ENCODE peak calls at places on chromosome 22, in nine cellular contexts. X is gastrocnemius medialis; M is psoas muscle; O is left ventricle myocardium inferior; Z is AG04450; N is cardiac fibroblast; Y is AG04449; T is activated CD8-positive, alpha-beta T cell treated with anti-CD3 and anti-CD28 coated beads for 36 hours; W is fibroblast of lung. B is an unnamed sample.

GRCh38 chr22:22712092-22712658 is 67.8 kb downstream of the GGTLC2 start:
- DNase-seq in X (no peak), M (no peak), O (no peak), Z (no peak), N (no peak), Y (no peak), T (no peak), W (no peak), B (no peak)

GRCh38 chr22:38261478-38261803 is 11.4 kb downstream of the TMEM184B start:
- DNase-seq in X (no peak), M (no peak), O (no peak), Z (no peak), N (peak; percentile 24), Y (no peak), T (no peak), W (no peak), B (no peak)

GRCh38 chr22:45682069-45682468 is 10.4 kb downstream of the ATXN10 start:
- DNase-seq in X (no peak), M (no peak), O (no peak), Z (no peak), N (no peak), Y (no peak), T (no peak), W (peak; percentile 44), B (no peak)

GRCh38 chr22:24727218-24727851 is 47.2 kb downstream of the PIWIL3 start:
- DNase-seq in X (no peak), M (no peak), O (no peak), Z (peak; percentile 74), N (peak; percentile 95), Y (peak; percentile 16), T (no peak), W (peak; percentile 85), B (no peak)

GRCh38 chr22:39900306-39901227 is at the start of gene GRAP2:
- DNase-seq in X (no peak), M (no peak), O (no peak), Z (no peak), N (no peak), Y (no peak), T (peak; percentile 83), W (no peak), B (peak; percentile 50)

GRCh38 chr22:31530816-31531180 is 34.5 kb downstream of the SFI1 start:
- DNase-seq in X (no peak), M (no peak), O (no peak), Z (no peak), N (peak; percentile 79), Y (peak; percentile 10), T (no peak), W (peak; percentile 64), B (no peak)

GRCh38 chr22:23857606-23858483 is at the start of gene SLC2A11:
- DNase-seq in X (peak; percentile 94), M (peak; percentile 98), O (peak; percentile 97), Z (peak; percentile 92), N (peak; percentile 97), Y (peak; percentile 65), T (peak; percentile 97), W (peak; percentile 93), B (peak; percentile 89)

GRCh38 chr22:26364066-26365015 is 64.7 kb upstream of the ASPHD2 start:
- DNase-seq in X (no peak), M (peak; percentile 26), O (peak; percentile 26), Z (peak; percentile 59), N (peak; percentile 88), Y (no peak), T (peak; percentile 74), W (peak; percentile 77), B (peak; percentile 21)

GRCh38 chr22:19869497-19870152 is 15.0 kb upstream of the GNB1L start:
- DNase-seq in X (no peak), M (no peak), O (no peak), Z (no peak), N (no peak), Y (no peak), T (peak; percentile 0), W (no peak), B (peak; percentile 12)

GRCh38 chr22:44999687-45000086 is 10.1 kb downstream of the PHF21B start:
- DNase-seq in X (no peak), M (no peak), O (no peak), Z (no peak), N (no peak), Y (no peak), T (no peak), W (no peak), B (no peak)

GRCh38 chr22:29483254-29483653 is 3.2 kb downstream of the NEFH start:
- DNase-seq in X (no peak), M (no peak), O (no peak), Z (no peak), N (no peak), Y (no peak), T (no peak), W (no peak), B (no peak)

GRCh38 chr22:43811777-43812148 is 342 bp downstream of the EFCAB6 start:
- DNase-seq in X (no peak), M (no peak), O (no peak), Z (no peak), N (peak; percentile 56), Y (no peak), T (peak; percentile 7), W (peak; percentile 48), B (no peak)

GRCh38 chr22:26892401-26893033 is 235.1 kb downstream of the MIAT start:
- DNase-seq in X (no peak), M (no peak), O (no peak), Z (no peak), N (no peak), Y (no peak), T (no peak), W (peak; percentile 49), B (no peak)

GRCh38 chr22:27876684-27877083 is 42.4 kb downstream of the PITPNB start:
- DNase-seq in X (no peak), M (no peak), O (no peak), Z (no peak), N (peak; percentile 75), Y (no peak), T (no peak), W (peak; percentile 50), B (no peak)

GRCh38 chr22:24460418-24461089 is 33.2 kb downstream of the ADORA2A start:
- DNase-seq in X (no peak), M (no peak), O (no peak), Z (no peak), N (no peak), Y (no peak), T (peak; percentile 31), W (peak; percentile 30), B (no peak)

GRCh38 chr22:50482107-50483074 is 1.0 kb downstream of the ADM2 start:
- DNase-seq in X (no peak), M (no peak), O (no peak), Z (no peak), N (no peak), Y (no peak), T (no peak), W (no peak), B (no peak)

GRCh38 chr22:32591620-32592019 is 117.0 kb downstream of the FBXO7 start:
- DNase-seq in X (no peak), M (no peak), O (no peak), Z (no peak), N (peak; percentile 16), Y (no peak), T (no peak), W (peak; percentile 96), B (no peak)

GRCh38 chr22:40265783-40266182 is 80.5 kb upstream of the ADSL start:
- DNase-seq in X (no peak), M (no peak), O (no peak), Z (no peak), N (no peak), Y (no peak), T (peak; percentile 31), W (no peak), B (no peak)

GRCh38 chr22:44273175-44273574 is 39.6 kb downstream of the SHISAL1 start:
- DNase-seq in X (no peak), M (no peak), O (no peak), Z (no peak), N (no peak), Y (no peak), T (no peak), W (no peak), B (no peak)

GRCh38 chr22:45207981-45208664 is 32.6 kb downstream of the KIAA0930 start:
- DNase-seq in X (no peak), M (no peak), O (no peak), Z (peak; percentile 76), N (peak; percentile 76), Y (peak; percentile 78), T (no peak), W (peak; percentile 79), B (no peak)

GRCh38 chr22:17257091-17257490 is 37.9 kb upstream of the ADA2 start:
- DNase-seq in X (no peak), M (no peak), O (no peak), Z (no peak), N (no peak), Y (no peak), T (no peak), W (no peak), B (no peak)

GRCh38 chr22:39427751-39428596 is 28.4 kb downstream of the TAB1 start:
- DNase-seq in X (no peak), M (peak; percentile 3), O (no peak), Z (no peak), N (no peak), Y (no peak), T (no peak), W (no peak), B (no peak)

GRCh38 chr22:36198936-36199616 is 2.5 kb downstream of the APOL4 start:
- DNase-seq in X (no peak), M (no peak), O (no peak), Z (no peak), N (no peak), Y (no peak), T (no peak), W (no peak), B (no peak)
- TF ChIP-seq CTCF in X (no peak), M (peak; percentile 19), O (no peak), Z (no peak), N (no peak), Y (no peak), T (no peak), W (no peak), B (no peak)

DNA sequence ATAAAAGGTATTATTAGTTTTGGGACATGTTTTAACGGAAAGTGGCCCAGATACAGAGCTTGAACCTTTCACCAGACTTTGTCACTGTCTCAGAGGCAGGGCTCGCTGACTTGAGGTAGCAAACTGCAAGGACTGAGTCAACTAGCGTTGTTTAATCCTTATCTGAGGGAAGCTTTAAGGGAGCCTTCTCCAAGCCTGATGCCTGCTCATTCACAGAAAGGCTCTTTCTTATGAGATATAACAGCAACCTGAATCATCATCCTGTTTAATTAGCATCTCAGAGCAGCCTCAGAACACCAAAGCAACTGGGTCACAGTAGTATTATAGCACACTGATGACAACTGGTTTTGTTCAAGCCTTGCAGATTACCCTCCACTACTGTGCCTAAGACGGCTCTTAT is 54.2 kb upstream of the CYP2D6 start:
- DNase-seq in X (no peak), M (no peak), O (no peak), Z (no peak), N (no peak), Y (no peak), T (no peak), W (no peak), B (no peak)
- TF ChIP-seq CTCF in X (no peak), M (no peak), O (no peak), Z (no peak), N (no peak), Y (no peak), T (no peak), W (no peak), B (no peak)

GRCh38 chr22:47291565-47292495 is 529.4 kb downstream of the TBC1D22A start:
- DNase-seq in X (no peak), M (no peak), O (no peak), Z (no peak), N (no peak), Y (no peak), T (no peak), W (no peak), B (peak; percentile 3)
- TF ChIP-seq CTCF in X (no peak), M (no peak), O (no peak), Z (no peak), N (no peak), Y (no peak), T (no peak), W (no peak), B (no peak)

GRCh38 chr22:49453816-49454215 is 373.9 kb downstream of the BRD1 start:
- DNase-seq in X (no peak), M (no peak), O (no peak), Z (no peak), N (no peak), Y (no peak), T (no peak), W (no peak), B (no peak)
- TF ChIP-seq CTCF in X (no peak), M (no peak), O (no peak), Z (no peak), N (no peak), Y (no peak), T (no peak), W (no peak), B (no peak)